ENCODE peak calls at places on chromosomes 2 and 18, in ten cellular contexts. K is IMR-90, Y is HepG2, D is right cardiac atrium, Q is sigmoid colon, L is neuronal stem cell, M is stomach, U is heart left ventricle, I is GM23248, P is heart right ventricle. G is an unnamed sample.

GRCh38 chr2:227890495-227891079 is 19.2 kb downstream of the DAW1 start:
- DNase-seq in K (peak; percentile 61), Y (peak; percentile 53), D (no peak), Q (no peak), L (peak; percentile 56), M (no peak), U (no peak), I (peak; percentile 68), P (no peak), G (no peak)

GRCh38 chr2:203498161-203498560 is 36.9 kb downstream of the RAPH1 start:
- DNase-seq in K (peak; percentile 89), Y (no peak), D (no peak), Q (no peak), L (no peak), M (no peak), U (no peak), I (peak; percentile 83), P (no peak), G (no peak)

GRCh38 chr2:235088608-235089020 is 136.8 kb downstream of the SH3BP4 start:
- DNase-seq in K (no peak), Y (peak; percentile 22), D (no peak), Q (no peak), L (peak; percentile 29), M (no peak), U (no peak), I (peak; percentile 12), P (no peak), G (no peak)

GRCh38 chr2:60960706-60961105 is 56.8 kb upstream of the PEX13 start:
- DNase-seq in K (no peak), Y (no peak), D (no peak), Q (no peak), L (no peak), M (no peak), U (no peak), I (peak; percentile 8), P (no peak), G (no peak)

GRCh38 chr18:13463526-13463925 is 245.0 kb downstream of the LDLRAD4 start:
- DNase-seq in K (no peak), Y (no peak), D (no peak), Q (peak; percentile 45), L (no peak), M (no peak), U (no peak), I (no peak), P (no peak), G (no peak)

GRCh38 chr18:33696332-33697162 is 118.5 kb downstream of the ASXL3 start:
- DNase-seq in K (no peak), Y (no peak), D (no peak), Q (no peak), L (no peak), M (no peak), U (no peak), I (no peak), P (no peak), G (no peak)

GRCh38 chr2:227248876-227249275 is 76.2 kb upstream of the MFF start:
- DNase-seq in K (no peak), Y (no peak), D (no peak), Q (no peak), L (no peak), M (no peak), U (no peak), I (no peak), P (no peak), G (no peak)

GRCh38 chr2:59484673-59485072 is 1068.8 kb downstream of the BCL11A start:
- DNase-seq in K (no peak), Y (no peak), D (no peak), Q (no peak), L (no peak), M (no peak), U (no peak), I (no peak), P (no peak), G (no peak)

GRCh38 chr2:99822487-99823218 is 319.7 kb downstream of the AFF3 start:
- DNase-seq in K (no peak), Y (no peak), D (no peak), Q (no peak), L (peak; percentile 12), M (no peak), U (no peak), I (no peak), P (no peak), G (no peak)

GRCh38 chr2:99818842-99819241 is 323.5 kb downstream of the AFF3 start:
- DNase-seq in K (peak; percentile 47), Y (peak; percentile 10), D (no peak), Q (no peak), L (no peak), M (no peak), U (no peak), I (peak; percentile 19), P (no peak), G (no peak)

GRCh38 chr2:99821039-99821438 is 321.4 kb downstream of the AFF3 start:
- DNase-seq in K (no peak), Y (no peak), D (no peak), Q (no peak), L (no peak), M (no peak), U (no peak), I (no peak), P (no peak), G (no peak)

GRCh38 chr2:99819766-99820165 is 322.6 kb downstream of the AFF3 start:
- DNase-seq in K (no peak), Y (no peak), D (no peak), Q (no peak), L (no peak), M (no peak), U (no peak), I (no peak), P (no peak), G (no peak)

GRCh38 chr2:99821572-99822369 is 320.6 kb downstream of the AFF3 start:
- DNase-seq in K (peak; percentile 90), Y (no peak), D (no peak), Q (no peak), L (no peak), M (no peak), U (no peak), I (peak; percentile 74), P (no peak), G (no peak)
- H3K27ac ChIP-seq in K (peak overlapping the region; percentile 65), Y (no peak overlapping the region), D (no peak overlapping the region), Q (no peak overlapping the region), L (no peak overlapping the region), M (no peak overlapping the region), U (no peak overlapping the region), I (no peak overlapping the region), P (no peak overlapping the region), G (no peak overlapping the region)

GRCh38 chr2:232571026-232571474 is 20.6 kb downstream of the EIF4E2 start:
- DNase-seq in K (peak; percentile 11), Y (no peak), D (no peak), Q (no peak), L (no peak), M (no peak), U (no peak), I (no peak), P (no peak), G (no peak)

GRCh38 chr2:232575404-232575746 is 24.9 kb downstream of the EIF4E2 start:
- DNase-seq in K (no peak), Y (no peak), D (no peak), Q (no peak), L (no peak), M (no peak), U (no peak), I (no peak), P (no peak), G (no peak)

GRCh38 chr2:232573821-232574435 is 23.4 kb downstream of the EIF4E2 start:
- DNase-seq in K (no peak), Y (no peak), D (no peak), Q (no peak), L (no peak), M (no peak), U (no peak), I (no peak), P (no peak), G (no peak)

GRCh38 chr2:232574674-232575403 is 24.4 kb downstream of the EIF4E2 start:
- DNase-seq in K (peak; percentile 83), Y (peak; percentile 90), D (no peak), Q (no peak), L (no peak), M (no peak), U (no peak), I (peak; percentile 62), P (no peak), G (no peak)

DNA sequence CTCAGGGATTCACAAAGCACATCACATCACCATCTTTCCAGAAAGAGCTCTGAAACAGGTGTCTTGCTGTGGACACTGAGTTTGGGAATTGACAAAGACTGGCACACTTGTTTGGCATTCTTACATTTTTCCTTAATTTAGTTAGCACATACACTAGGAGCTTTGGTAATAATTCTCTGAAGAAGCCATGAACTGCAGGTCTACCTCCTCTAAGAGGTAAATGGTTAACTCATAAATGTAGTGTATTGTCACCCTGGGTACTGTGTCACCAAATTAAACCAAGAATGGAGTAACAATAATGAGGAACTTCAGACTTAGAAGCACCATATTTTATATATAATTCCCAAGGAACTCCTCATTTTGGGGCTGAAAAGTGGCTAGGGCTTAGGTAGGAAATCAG is 22.6 kb downstream of the EIF4E2 start:
- DNase-seq in K (no peak), Y (no peak), D (no peak), Q (no peak), L (no peak), M (no peak), U (no peak), I (no peak), P (no peak), G (no peak)
- H3K27ac ChIP-seq in K (no peak overlapping the region), Y (peak overlapping the region; percentile 23), D (no peak overlapping the region), Q (no peak overlapping the region), L (no peak overlapping the region), M (peak overlapping the region; percentile 15), U (no peak overlapping the region), I (no peak overlapping the region), P (no peak overlapping the region), G (no peak overlapping the region)

DNA sequence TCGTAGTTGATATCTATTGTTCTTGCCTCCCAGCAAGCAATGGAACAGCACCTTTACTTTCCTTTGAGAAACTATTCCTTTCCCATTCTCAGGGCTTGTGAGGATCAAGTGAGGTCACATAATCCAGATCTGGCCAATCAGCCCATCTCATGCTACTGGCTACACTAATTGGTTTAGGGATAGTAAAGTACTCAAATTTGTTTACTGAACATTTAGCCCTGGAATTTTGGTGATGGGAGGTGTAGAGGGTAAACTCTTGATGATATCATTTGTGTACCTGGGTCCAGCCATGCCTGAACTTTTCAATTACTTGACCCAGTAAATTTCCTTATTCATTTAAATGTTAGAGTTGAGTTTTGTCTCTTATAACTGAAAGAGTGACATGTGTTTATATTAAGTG is 195.8 kb upstream of the TNP1 start:
- DNase-seq in K (no peak), Y (no peak), D (no peak), Q (no peak), L (no peak), M (no peak), U (no peak), I (no peak), P (no peak), G (no peak)
- H3K27ac ChIP-seq in K (no peak overlapping the region), Y (no peak overlapping the region), D (no peak overlapping the region), Q (no peak overlapping the region), L (no peak overlapping the region), M (no peak overlapping the region), U (no peak overlapping the region), I (no peak overlapping the region), P (no peak overlapping the region), G (no peak overlapping the region)

DNA sequence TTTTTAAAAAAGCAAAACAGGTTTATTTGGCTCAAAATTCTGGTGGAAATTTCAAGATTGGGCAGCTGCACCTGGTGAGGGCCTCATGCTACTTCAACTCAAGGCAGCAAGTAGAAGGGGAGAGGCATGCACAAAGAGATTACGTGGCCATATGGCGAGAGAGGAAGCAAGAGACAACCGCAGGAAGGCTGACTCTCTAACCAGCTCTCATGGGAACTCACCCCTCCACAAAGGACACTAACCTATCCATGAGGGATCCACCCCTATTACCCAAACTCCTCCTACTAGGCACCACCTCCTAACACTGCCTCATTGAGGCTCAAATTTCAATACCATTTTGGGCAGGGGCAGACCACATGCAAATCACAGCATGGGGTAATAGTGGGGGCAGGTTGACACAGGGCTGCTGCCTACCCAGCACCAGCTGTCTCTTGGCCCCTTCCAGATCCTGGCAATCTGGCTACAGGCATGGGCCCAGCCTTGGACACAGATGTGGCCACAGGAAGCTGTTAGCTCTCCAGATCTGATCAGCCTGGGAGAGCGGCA is 2.0 kb upstream of the CAPN10 start:
- DNase-seq in K (no peak), Y (peak; percentile 73), D (no peak), Q (no peak), L (no peak), M (no peak), U (peak; percentile 26), I (peak; percentile 19), P (peak; percentile 11), G (no peak)
- H3K27ac ChIP-seq in K (no peak overlapping the region), Y (peak overlapping the region; percentile 89), D (no peak overlapping the region), Q (no peak overlapping the region), L (no peak overlapping the region), M (peak overlapping the region; percentile 98), U (no peak overlapping the region), I (no peak overlapping the region), P (no peak overlapping the region), G (no peak overlapping the region)